ENCODE peak calls at places on chromosome 2, in nine cellular contexts. B is suprapubic skin, R is HepG2, D is tibial nerve, Y is ovary, T is transverse colon, G is A549, J is SK-N-SH, E is K562. O is an unnamed sample.

GRCh38 chr2:150472122-150472899 is 15.2 kb downstream of the RND3 start:
- DNase-seq in E (no peak), R (no peak), T (peak), G (peak), B (no peak), D (peak), J (no peak), Y (no peak), O (no peak)

GRCh38 chr2:187499941-187500532 is 52.0 kb upstream of the CALCRL start:
- DNase-seq in D (peak), T (peak), Y (peak), G (peak), B (peak), J (peak), E (peak), R (peak), O (no peak)

GRCh38 chr2:119290859-119291587 is 67.4 kb downstream of the STEAP3 start:
- DNase-seq in J (peak), D (no peak), R (peak), T (peak), B (peak), Y (no peak), E (peak), G (peak), O (no peak)

GRCh38 chr2:189411860-189412259 is 29.4 kb upstream of the WDR75 start:
- DNase-seq in R (no peak), E (no peak), T (no peak), D (no peak), Y (no peak), J (no peak), G (peak), B (no peak), O (no peak)

GRCh38 chr2:203045867-203046266 is 31.2 kb downstream of the NBEAL1 start:
- DNase-seq in T (no peak), B (no peak), J (no peak), E (no peak), G (no peak), Y (no peak), R (no peak), D (no peak), O (no peak)

GRCh38 chr2:140990416-140990815 is 1140.4 kb downstream of the LRP1B start:
- DNase-seq in R (no peak), D (no peak), T (no peak), Y (no peak), J (no peak), B (no peak), G (peak), E (no peak), O (no peak)

GRCh38 chr2:127700527-127701192 is 637 bp upstream of the SFT2D3 start:
- DNase-seq in G (peak), E (peak), T (peak), D (no peak), Y (peak), B (peak), J (no peak), R (peak), O (peak)

GRCh38 chr2:158931577-158931976 is 36.9 kb upstream of the TANC1 start:
- DNase-seq in T (no peak), D (no peak), B (no peak), E (no peak), Y (no peak), G (no peak), J (no peak), R (no peak), O (no peak)

GRCh38 chr2:184596819-184597411 is 1.4 kb upstream of the ZNF804A start:
- DNase-seq in G (no peak), B (no peak), E (no peak), Y (no peak), T (no peak), R (peak), D (no peak), J (no peak), O (no peak)

GRCh38 chr2:110827518-110827917 is 95.1 kb downstream of the ACOXL start:
- DNase-seq in G (no peak), T (no peak), J (no peak), D (no peak), Y (no peak), B (no peak), E (no peak), R (no peak), O (no peak)

GRCh38 chr2:29272311-29272710 is 157.1 kb downstream of the CLIP4 start:
- DNase-seq in T (no peak), B (peak), R (no peak), D (no peak), J (no peak), G (no peak), E (no peak), Y (no peak), O (no peak)

GRCh38 chr2:28709101-28709500 is 42.5 kb upstream of the PPP1CB start:
- DNase-seq in J (no peak), R (peak), T (peak), Y (no peak), G (peak), B (no peak), D (no peak), E (no peak), O (peak)

GRCh38 chr2:233489666-233490065 is 76.9 kb downstream of the USP40 start:
- DNase-seq in D (no peak), J (no peak), B (no peak), R (no peak), E (no peak), Y (no peak), G (no peak), T (no peak), O (no peak)

GRCh38 chr2:234550511-234551107 is 53.7 kb upstream of the ARL4C start:
- DNase-seq in B (peak), G (peak), T (peak), R (peak), Y (peak), D (no peak), J (peak), E (peak), O (peak)

GRCh38 chr2:55842009-55842408 is 81.6 kb downstream of the EFEMP1 start:
- DNase-seq in G (peak), E (no peak), Y (no peak), R (no peak), T (no peak), D (no peak), J (no peak), B (no peak), O (no peak)

GRCh38 chr2:24632175-24632574 is 141.1 kb downstream of the NCOA1 start:
- DNase-seq in B (no peak), T (no peak), Y (no peak), G (no peak), J (no peak), E (no peak), R (no peak), D (no peak), O (no peak)

GRCh38 chr2:233084488-233084887 is 24.3 kb downstream of the INPP5D start:
- DNase-seq in B (peak), G (no peak), J (no peak), D (no peak), E (no peak), Y (no peak), R (no peak), T (peak), O (peak)

GRCh38 chr2:224561234-224562005 is 23.7 kb downstream of the CUL3 start:
- DNase-seq in D (no peak), J (no peak), B (no peak), T (no peak), Y (no peak), E (no peak), G (no peak), R (no peak), O (no peak)

GRCh38 chr2:36511858-36512630 is 85.9 kb downstream of the FEZ2 start:
- DNase-seq in T (no peak), J (no peak), Y (no peak), D (no peak), B (no peak), G (no peak), E (peak), R (no peak), O (no peak)

GRCh38 chr2:76953733-76954347 is 568.3 kb downstream of the LRRTM4 start:
- DNase-seq in R (peak), T (peak), G (peak), E (peak), D (no peak), J (peak), Y (no peak), B (no peak), O (no peak)

GRCh38 chr2:69779258-69779989 is 37.5 kb downstream of the ANXA4 start:
- DNase-seq in T (peak), D (no peak), Y (no peak), E (peak), J (no peak), G (peak), R (peak), B (no peak), O (no peak)

GRCh38 chr2:23708771-23709170 is 218.2 kb downstream of the ATAD2B start:
- DNase-seq in D (no peak), Y (no peak), T (no peak), E (no peak), B (no peak), G (no peak), J (no peak), R (no peak), O (no peak)

GRCh38 chr2:190533968-190534309 is 583 bp downstream of the NEMP2 start:
- DNase-seq in D (no peak), B (no peak), E (peak), G (no peak), J (no peak), R (peak), Y (no peak), T (no peak), O (peak)

GRCh38 chr2:224689539-224689938 is 26.6 kb downstream of the CCDC195 start:
- DNase-seq in R (no peak), D (no peak), T (no peak), Y (no peak), E (no peak), B (no peak), J (no peak), G (no peak), O (no peak)

GRCh38 chr2:239824866-239825704 is 200.1 kb downstream of the NDUFA10 start:
- DNase-seq in D (no peak), Y (no peak), E (peak), B (peak), J (peak), T (no peak), G (no peak), R (no peak), O (no peak)

DNA sequence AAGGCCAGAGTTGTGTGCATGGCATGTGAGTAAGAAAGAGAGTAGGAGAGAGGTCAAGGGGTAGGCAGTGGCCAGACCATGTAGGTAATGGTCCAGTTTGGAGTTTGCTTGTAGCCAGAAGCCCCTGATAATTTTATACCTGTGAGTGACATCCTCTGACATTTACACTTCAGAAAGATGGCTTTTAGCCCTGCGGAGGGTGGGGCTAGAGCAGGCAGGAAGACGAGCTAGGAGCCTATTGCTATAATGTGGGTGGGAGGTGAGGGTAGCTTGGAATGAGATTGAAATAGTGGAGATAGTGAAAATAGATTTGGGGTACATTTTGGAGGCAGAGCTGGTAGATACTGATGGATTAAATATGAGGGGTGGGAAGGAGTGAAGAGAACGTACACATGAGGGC is 48.8 kb upstream of the MGAT5 start:
- DNase-seq in E (no peak), B (no peak), D (no peak), Y (no peak), T (no peak), J (no peak), G (no peak), R (no peak), O (no peak)
- H3K27ac ChIP-seq in E (no peak), B (no peak), D (no peak), Y (no peak), T (no peak), J (no peak), G (no peak), R (no peak), O (no peak)

GRCh38 chr2:135473567-135473966 is 57.5 kb downstream of the ZRANB3 start:
- DNase-seq in T (no peak), G (peak), E (peak), D (no peak), Y (no peak), J (peak), R (peak), B (no peak), O (no peak)
- TF ChIP-seq EP300 in T (no peak), G (no peak), E (no peak), D (no peak), Y (no peak), J (no peak), R (no peak), B (no peak), O (no peak)

DNA sequence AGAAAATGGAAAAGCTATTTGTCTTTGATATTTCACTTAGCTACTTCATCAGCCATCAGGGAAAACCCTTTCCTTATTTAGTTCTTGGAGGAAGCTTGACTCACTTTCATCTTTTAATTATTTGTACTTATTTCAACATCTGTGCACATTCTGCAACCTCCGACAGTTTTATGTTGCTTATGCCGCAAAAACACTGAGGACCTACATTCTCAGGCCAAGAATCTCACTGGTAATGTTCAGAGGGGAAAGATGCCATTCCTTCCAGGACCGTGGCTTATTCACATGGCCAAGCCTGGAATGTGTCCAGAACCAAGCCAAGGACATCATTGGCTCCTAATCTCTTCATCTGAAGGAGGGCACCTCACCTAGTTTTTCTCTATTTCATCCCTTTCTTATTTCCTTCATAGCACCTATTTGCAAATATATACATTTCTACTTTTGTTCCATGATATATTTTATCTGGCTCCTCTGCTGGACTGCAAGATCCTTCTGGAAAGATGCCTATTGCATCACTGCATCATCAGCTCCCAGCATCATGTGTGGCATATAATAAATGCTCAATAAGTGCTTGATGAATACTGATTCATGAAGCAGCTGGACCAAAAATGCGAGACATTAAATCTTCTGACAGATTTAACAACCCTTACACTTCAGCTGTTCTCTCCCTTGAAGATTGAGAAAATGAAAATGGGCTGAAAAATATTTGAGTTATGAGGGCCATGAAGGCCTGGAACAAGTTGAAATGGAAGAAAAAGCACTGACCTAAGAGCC is 377.1 kb downstream of the TNS1 start:
- DNase-seq in B (no peak), R (no peak), D (no peak), J (no peak), Y (no peak), G (no peak), E (no peak), T (no peak), O (no peak)
- H3K27ac ChIP-seq in B (no peak), R (no peak), D (peak), J (no peak), Y (no peak), G (no peak), E (no peak), T (peak), O (no peak)

DNA sequence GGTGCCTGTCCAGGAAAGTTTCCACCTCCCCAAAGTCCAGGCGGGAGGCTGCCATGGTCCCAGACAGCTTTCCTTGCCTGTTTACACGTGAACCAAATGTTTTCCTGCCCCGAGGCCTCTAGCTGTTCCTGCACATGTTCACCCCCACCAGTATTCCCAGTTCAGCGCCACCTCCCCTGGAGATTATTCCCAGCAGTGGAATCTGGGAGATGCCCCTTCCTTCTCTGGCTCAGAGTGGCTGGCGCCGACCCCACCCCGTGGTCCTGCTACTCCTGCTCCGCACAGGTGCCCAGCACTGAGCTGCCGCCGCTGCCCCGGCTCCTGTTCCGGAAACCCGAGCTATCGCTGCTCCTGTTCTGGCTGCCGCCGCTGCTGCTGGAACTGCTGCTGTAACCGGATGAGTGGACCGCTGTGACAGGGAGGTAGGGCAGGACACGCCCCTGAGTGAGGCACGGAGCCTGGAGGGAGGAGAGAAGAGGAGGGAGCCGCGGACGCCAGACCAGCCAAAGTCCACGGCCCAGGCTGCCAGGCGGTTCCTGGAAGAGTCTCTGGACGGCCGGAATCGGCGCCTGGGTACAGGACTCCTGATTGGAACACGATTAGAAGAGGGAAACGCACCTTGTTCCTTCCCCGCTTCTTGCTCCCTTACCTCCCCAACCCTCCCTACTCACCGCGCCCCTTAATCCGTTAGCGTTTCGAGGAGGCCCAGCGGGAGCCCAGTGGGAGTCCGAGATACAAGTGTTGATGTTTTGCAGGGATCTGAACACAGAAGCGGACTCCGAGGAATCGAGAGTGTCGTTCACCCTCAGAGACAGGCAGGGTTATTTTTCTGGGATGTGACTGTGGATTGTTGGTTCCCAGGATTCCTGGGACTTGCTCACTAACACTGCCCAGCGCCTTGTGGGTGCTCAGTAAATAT is at the start of gene PDE11A:
- DNase-seq in D (peak), E (peak), T (peak), Y (peak), G (peak), B (peak), J (peak), R (peak), O (peak)
- TF ChIP-seq EP300 in D (no peak), E (no peak), T (no peak), Y (no peak), G (no peak), B (no peak), J (peak), R (peak), O (no peak)

O was measured in upper lobe of left lung.